ENCODE peak calls at places on chromosomes 6 and 20, in five cellular contexts. One of them, this sample, is unnamed.

GRCh38 chr6:43773050-43773956 is 3.3 kb downstream of the VEGFA start:
- DNase-seq in left lung: no peak
- DNase-seq in lower leg skin: no peak
- DNase-seq in pancreas: peak
- DNase-seq in BJ: no peak
- DNase-seq in this sample: no peak

GRCh38 chr6:5004373-5005037 is 668 bp upstream of the RPP40 start:
- DNase-seq in left lung: no peak
- DNase-seq in lower leg skin: no peak
- DNase-seq in pancreas: no peak
- DNase-seq in BJ: no peak
- DNase-seq in this sample: no peak

GRCh38 chr6:1208876-1209275 is 103.0 kb upstream of the FOXQ1 start:
- DNase-seq in left lung: no peak
- DNase-seq in lower leg skin: no peak
- DNase-seq in pancreas: no peak
- DNase-seq in BJ: no peak
- DNase-seq in this sample: peak

GRCh38 chr20:13286600-13286999 is 65.5 kb downstream of the ISM1 start:
- DNase-seq in left lung: peak
- DNase-seq in lower leg skin: peak
- DNase-seq in pancreas: no peak
- DNase-seq in BJ: no peak
- DNase-seq in this sample: no peak

GRCh38 chr6:109458774-109459531 is 3.4 kb upstream of the MICAL1 start:
- DNase-seq in left lung: no peak
- DNase-seq in lower leg skin: no peak
- DNase-seq in pancreas: no peak
- DNase-seq in BJ: no peak
- DNase-seq in this sample: no peak

GRCh38 chr6:125571207-125571740 is 178.2 kb upstream of the HEY2 start:
- DNase-seq in left lung: no peak
- DNase-seq in lower leg skin: no peak
- DNase-seq in pancreas: no peak
- DNase-seq in BJ: no peak
- DNase-seq in this sample: no peak

GRCh38 chr6:107113460-107114212 is 1.7 kb downstream of the BEND3 start:
- DNase-seq in left lung: no peak
- DNase-seq in lower leg skin: peak
- DNase-seq in pancreas: peak
- DNase-seq in BJ: no peak
- DNase-seq in this sample: no peak

GRCh38 chr6:20757761-20758160 is 223.5 kb downstream of the CDKAL1 start:
- DNase-seq in left lung: no peak
- DNase-seq in lower leg skin: no peak
- DNase-seq in pancreas: no peak
- DNase-seq in BJ: peak
- DNase-seq in this sample: peak

GRCh38 chr6:164208371-164208770 is 793.9 kb downstream of the QKI start:
- DNase-seq in left lung: no peak
- DNase-seq in lower leg skin: no peak
- DNase-seq in pancreas: no peak
- DNase-seq in BJ: no peak
- DNase-seq in this sample: no peak

GRCh38 chr6:168362276-168362990 is 42.9 kb upstream of the DACT2 start:
- DNase-seq in left lung: no peak
- DNase-seq in lower leg skin: no peak
- DNase-seq in pancreas: no peak
- DNase-seq in BJ: no peak
- DNase-seq in this sample: no peak

GRCh38 chr6:71486466-71486865 is 197.9 kb downstream of the OGFRL1 start:
- DNase-seq in left lung: no peak
- DNase-seq in lower leg skin: no peak
- DNase-seq in pancreas: no peak
- DNase-seq in BJ: no peak
- DNase-seq in this sample: no peak

GRCh38 chr6:71480577-71480976 is 192.0 kb downstream of the OGFRL1 start:
- DNase-seq in left lung: no peak
- DNase-seq in lower leg skin: no peak
- DNase-seq in pancreas: no peak
- DNase-seq in BJ: no peak
- DNase-seq in this sample: no peak

GRCh38 chr6:71481021-71481420 is 192.4 kb downstream of the OGFRL1 start:
- DNase-seq in left lung: no peak
- DNase-seq in lower leg skin: no peak
- DNase-seq in pancreas: no peak
- DNase-seq in BJ: no peak
- DNase-seq in this sample: no peak

GRCh38 chr6:71481801-71482200 is 193.2 kb downstream of the OGFRL1 start:
- DNase-seq in left lung: no peak
- DNase-seq in lower leg skin: no peak
- DNase-seq in pancreas: no peak
- DNase-seq in BJ: no peak
- DNase-seq in this sample: no peak

DNA sequence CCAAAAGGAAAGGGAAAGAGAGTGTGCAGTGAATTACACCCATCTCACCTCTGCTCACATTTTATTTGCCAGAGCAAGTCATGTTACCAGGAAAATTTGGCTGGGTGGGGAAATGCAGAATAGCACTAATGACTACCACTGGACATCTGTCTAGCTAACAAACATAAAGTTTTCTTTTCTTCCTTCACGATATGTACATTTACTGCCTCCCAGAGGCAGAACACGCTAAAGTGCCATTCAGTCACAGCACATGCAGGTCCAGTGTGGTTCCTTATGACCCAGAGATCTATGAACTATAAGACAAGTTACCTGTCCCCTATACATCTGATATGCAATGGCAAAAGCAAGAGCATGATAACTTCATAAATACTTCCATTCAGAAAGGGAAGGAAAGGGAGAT is 194.1 kb downstream of the OGFRL1 start:
- DNase-seq in left lung: no peak
- DNase-seq in lower leg skin: no peak
- DNase-seq in pancreas: no peak
- DNase-seq in BJ: no peak
- DNase-seq in this sample: no peak
- TF ChIP-seq CTCF in left lung: no peak
- TF ChIP-seq CTCF in lower leg skin: no peak
- TF ChIP-seq CTCF in pancreas: no peak
- TF ChIP-seq CTCF in BJ: no peak
- TF ChIP-seq CTCF in this sample: peak

GRCh38 chr6:151284012-151284411 is 44.2 kb downstream of the AKAP12 start:
- DNase-seq in left lung: no peak
- DNase-seq in lower leg skin: no peak
- DNase-seq in pancreas: no peak
- DNase-seq in BJ: no peak
- DNase-seq in this sample: no peak

GRCh38 chr6:151286192-151286591 is 46.4 kb downstream of the AKAP12 start:
- DNase-seq in left lung: no peak
- DNase-seq in lower leg skin: no peak
- DNase-seq in pancreas: no peak
- DNase-seq in BJ: no peak
- DNase-seq in this sample: no peak

GRCh38 chr6:151288711-151289398 is 49.1 kb downstream of the AKAP12 start:
- DNase-seq in left lung: no peak
- DNase-seq in lower leg skin: no peak
- DNase-seq in pancreas: no peak
- DNase-seq in BJ: no peak
- DNase-seq in this sample: no peak

GRCh38 chr6:151284431-151285060 is 44.8 kb downstream of the AKAP12 start:
- DNase-seq in left lung: no peak
- DNase-seq in lower leg skin: no peak
- DNase-seq in pancreas: no peak
- DNase-seq in BJ: no peak
- DNase-seq in this sample: no peak

DNA sequence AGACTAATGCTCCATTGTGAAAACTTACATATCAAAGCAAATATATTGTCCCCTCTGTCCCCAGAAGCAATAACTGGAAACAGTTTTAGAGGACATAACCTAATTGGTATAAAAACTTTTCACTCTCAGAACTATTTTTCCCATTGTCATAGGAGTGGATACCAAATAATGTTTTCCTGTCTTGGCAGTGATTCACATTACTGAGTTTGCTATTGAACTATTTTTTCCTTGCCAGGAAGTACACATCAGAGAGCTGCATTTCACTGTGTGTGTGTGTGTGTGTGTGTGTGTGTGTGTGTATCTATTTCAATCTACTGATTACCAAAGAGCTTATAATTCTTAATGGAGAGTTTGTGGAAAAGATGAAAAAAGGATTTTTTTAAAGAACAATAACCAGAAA is 45.4 kb downstream of the AKAP12 start:
- DNase-seq in left lung: no peak
- DNase-seq in lower leg skin: no peak
- DNase-seq in pancreas: no peak
- DNase-seq in BJ: no peak
- DNase-seq in this sample: no peak
- H3K4me3 ChIP-seq in left lung: no peak
- H3K4me3 ChIP-seq in lower leg skin: no peak
- H3K4me3 ChIP-seq in pancreas: no peak
- H3K4me3 ChIP-seq in BJ: no peak
- H3K4me3 ChIP-seq in this sample: no peak

DNA sequence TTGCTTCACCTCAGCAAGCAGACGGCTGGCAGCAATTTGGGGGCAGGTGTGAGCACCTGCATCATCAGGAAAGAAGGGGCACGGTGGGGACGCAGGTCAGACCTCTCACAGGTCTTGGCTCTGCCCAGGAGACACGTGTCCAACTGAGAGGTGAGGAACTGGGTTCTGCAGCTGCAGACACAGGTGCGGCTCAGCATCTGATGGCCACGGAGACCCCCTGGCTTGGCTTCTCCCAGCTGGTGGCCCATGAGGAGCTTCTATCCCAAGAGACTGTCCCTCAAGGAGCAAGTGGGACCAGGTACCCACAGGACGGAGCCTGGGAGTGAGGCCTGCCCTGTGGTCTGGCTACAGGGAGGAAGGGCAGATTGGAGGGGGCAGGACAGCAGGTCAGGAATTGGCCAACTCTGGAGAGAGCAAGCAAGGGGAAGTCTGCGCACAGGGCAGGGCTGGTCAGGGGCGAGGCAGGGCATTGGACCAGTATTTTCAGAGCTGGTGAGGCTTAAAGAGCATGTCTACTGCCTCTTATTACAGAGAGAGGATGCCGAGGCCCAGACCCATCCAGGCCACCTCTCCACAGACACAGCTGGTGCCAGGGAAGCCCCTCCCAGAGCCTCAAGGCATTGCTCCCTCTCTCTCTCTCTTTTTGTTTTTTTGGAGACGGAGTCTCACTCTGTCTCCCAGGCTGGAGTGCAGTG is 4.2 kb downstream of the STMN3 start:
- DNase-seq in left lung: no peak
- DNase-seq in lower leg skin: no peak
- DNase-seq in pancreas: no peak
- DNase-seq in BJ: no peak
- DNase-seq in this sample: no peak
- TF ChIP-seq CTCF in left lung: no peak
- TF ChIP-seq CTCF in lower leg skin: no peak
- TF ChIP-seq CTCF in pancreas: no peak
- TF ChIP-seq CTCF in BJ: no peak
- TF ChIP-seq CTCF in this sample: no peak

DNA sequence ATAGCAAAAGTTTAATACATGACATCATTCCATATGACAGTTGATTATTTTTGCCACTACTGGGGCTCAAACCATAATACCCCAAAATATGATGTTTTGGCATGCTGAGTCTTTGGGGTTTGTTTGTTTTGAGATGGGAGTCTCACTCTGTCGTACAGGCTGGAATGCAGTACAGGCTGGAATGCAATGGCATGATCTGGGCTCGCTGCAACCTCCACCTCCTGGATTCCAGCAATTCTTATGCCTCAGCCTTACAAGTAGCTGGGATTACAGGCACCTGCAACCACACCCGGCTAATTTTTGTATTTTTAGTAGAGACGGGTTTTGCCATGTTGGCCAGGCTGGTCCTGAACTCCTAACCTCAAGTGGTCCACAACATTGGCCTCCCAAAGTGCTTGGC is 1.3 kb upstream of the MRS2 start:
- DNase-seq in left lung: no peak
- DNase-seq in lower leg skin: no peak
- DNase-seq in pancreas: no peak
- DNase-seq in BJ: no peak
- DNase-seq in this sample: no peak
- H3K4me3 ChIP-seq in left lung: no peak
- H3K4me3 ChIP-seq in lower leg skin: no peak
- H3K4me3 ChIP-seq in pancreas: no peak
- H3K4me3 ChIP-seq in BJ: no peak
- H3K4me3 ChIP-seq in this sample: no peak

DNA sequence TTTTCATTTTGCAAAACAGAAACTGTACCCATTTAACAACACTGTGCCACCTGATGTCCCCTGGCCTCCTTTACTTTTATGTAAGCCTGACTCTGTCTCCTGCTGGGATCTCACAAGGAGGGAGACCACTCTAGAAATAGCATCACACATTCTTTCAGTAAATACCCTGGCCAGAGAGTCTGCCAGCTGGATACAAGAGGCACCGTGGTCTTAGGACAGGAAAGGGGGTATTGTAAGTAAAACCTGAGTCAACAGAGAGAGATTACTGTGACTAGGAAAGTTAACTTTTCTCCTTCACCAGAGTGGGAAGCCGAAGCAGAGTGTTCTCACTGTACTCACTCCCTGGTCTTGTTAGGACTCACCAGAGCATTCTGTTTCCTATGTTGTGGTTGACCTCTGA is 27.8 kb downstream of the CMTR1 start:
- DNase-seq in left lung: no peak
- DNase-seq in lower leg skin: no peak
- DNase-seq in pancreas: no peak
- DNase-seq in BJ: no peak
- DNase-seq in this sample: no peak
- TF ChIP-seq CTCF in left lung: no peak
- TF ChIP-seq CTCF in lower leg skin: no peak
- TF ChIP-seq CTCF in pancreas: no peak
- TF ChIP-seq CTCF in BJ: no peak
- TF ChIP-seq CTCF in this sample: no peak

DNA sequence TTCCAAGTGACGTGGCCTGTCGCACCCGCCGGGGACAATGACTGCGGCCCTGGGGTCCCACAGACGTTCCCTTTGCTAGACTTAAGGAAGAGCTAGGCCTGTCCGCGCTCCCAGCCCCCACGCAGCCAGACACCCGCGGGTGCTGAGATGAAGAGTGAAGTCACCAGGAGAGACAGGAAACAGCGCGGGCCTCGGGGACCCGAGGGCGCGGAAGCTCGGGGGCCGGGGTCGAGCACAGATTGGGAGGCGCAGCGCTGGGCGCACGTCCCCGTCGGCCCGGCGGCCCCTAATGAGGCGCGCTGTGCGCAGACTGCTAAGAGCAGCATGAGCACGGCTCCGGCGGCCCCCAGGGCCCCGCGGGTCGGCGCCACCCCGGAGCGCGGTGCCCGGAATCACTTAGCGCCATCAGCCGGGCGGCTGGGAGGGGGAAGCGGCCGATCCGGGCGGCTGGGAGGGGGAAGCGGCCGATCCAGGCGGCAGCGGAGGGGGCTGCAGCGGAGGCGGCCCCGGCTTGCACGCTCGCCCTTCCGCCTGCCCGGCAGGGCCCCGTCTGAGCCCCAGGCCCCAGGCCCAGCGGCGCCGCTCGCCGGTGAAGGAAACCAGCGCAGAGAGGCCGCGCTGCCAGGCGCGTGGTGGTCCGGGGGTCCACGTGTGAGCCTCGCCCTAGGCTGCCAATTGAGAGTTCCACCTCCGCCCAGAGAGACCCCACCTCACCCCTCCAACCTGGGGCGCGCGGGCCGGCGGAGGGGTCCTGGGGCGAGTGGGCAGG is 8.3 kb upstream of the AVP start:
- DNase-seq in left lung: peak
- DNase-seq in lower leg skin: no peak
- DNase-seq in pancreas: no peak
- DNase-seq in BJ: no peak
- DNase-seq in this sample: no peak
- H3K4me3 ChIP-seq in left lung: peak
- H3K4me3 ChIP-seq in lower leg skin: no peak
- H3K4me3 ChIP-seq in pancreas: peak
- H3K4me3 ChIP-seq in BJ: peak
- H3K4me3 ChIP-seq in this sample: peak

This sample was measured in retinal pigment epithelial cell.